ENCODE peak calls at places on chromosomes 12 and 14, in five cellular contexts. G, N, C, L and A are unnamed samples.

GRCh38 chr14:104865631-104866441 is 768 bp downstream of the CEP170B start:
- DNase-seq in G (peak; percentile 65), N (peak; percentile 13), C (peak; percentile 88), L (peak; percentile 70), A (peak; percentile 87)

GRCh38 chr12:119216084-119216483 is 37.4 kb downstream of the HSPB8 start:
- DNase-seq in G (no peak), N (no peak), C (no peak), L (no peak), A (no peak)

GRCh38 chr12:48826209-48826855 is 8.0 kb downstream of the CACNB3 start:
- DNase-seq in G (no peak), N (no peak), C (no peak), L (no peak), A (no peak)

GRCh38 chr14:105368032-105368417 is 30.3 kb upstream of the TEX22 start:
- DNase-seq in G (no peak), N (no peak), C (peak; percentile 71), L (no peak), A (no peak)

GRCh38 chr12:4392223-4392742 is 12.8 kb upstream of the FGF23 start:
- DNase-seq in G (no peak), N (no peak), C (no peak), L (no peak), A (no peak)

GRCh38 chr12:62328296-62328921 is 68.2 kb downstream of the USP15 start:
- DNase-seq in G (no peak), N (no peak), C (no peak), L (no peak), A (no peak)

GRCh38 chr14:68563256-68564131 is 229.4 kb downstream of the ZFP36L1 start:
- DNase-seq in G (no peak), N (no peak), C (no peak), L (peak; percentile 59), A (no peak)

GRCh38 chr14:73762375-73762822 is 48.2 kb upstream of the PNMA1 start:
- DNase-seq in G (no peak), N (no peak), C (no peak), L (no peak), A (no peak)

GRCh38 chr14:66315098-66315497 is 171.1 kb upstream of the CCDC196 start:
- DNase-seq in G (no peak), N (no peak), C (no peak), L (no peak), A (no peak)

GRCh38 chr12:12072064-12072760 is 1.5 kb downstream of the BCL2L14 start:
- DNase-seq in G (no peak), N (no peak), C (peak; percentile 82), L (no peak), A (peak; percentile 73)

GRCh38 chr12:108126990-108127468 is 2.1 kb upstream of the WSCD2 start:
- DNase-seq in G (no peak), N (no peak), C (no peak), L (no peak), A (no peak)

GRCh38 chr14:92719421-92719820 is 29.0 kb downstream of the LGMN start:
- DNase-seq in G (no peak), N (no peak), C (no peak), L (peak; percentile 89), A (no peak)

DNA sequence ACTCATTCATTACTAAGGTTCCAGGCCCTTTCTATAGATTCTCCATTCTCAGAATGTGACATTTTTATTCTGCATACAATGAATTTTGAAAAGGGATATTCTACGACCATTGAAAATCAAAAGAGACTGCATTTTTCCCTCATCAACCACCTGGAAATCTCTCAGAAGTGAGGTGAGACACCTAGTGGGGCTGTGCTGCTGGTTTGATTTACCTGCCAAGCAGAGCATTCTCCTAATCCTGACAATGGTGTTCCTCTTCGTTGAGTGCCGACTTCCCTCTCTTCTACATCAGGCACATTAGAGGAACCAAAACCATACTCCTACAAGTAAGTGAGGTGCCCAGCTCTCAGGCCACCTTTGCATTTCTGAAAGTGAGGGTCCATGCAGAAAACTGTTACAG is 14.9 kb downstream of the CKB start:
- DNase-seq in G (no peak), N (no peak), C (no peak), L (no peak), A (no peak)
- TF ChIP-seq CTCF in G (no peak), N (no peak), C (no peak), L (no peak), A (no peak)

DNA sequence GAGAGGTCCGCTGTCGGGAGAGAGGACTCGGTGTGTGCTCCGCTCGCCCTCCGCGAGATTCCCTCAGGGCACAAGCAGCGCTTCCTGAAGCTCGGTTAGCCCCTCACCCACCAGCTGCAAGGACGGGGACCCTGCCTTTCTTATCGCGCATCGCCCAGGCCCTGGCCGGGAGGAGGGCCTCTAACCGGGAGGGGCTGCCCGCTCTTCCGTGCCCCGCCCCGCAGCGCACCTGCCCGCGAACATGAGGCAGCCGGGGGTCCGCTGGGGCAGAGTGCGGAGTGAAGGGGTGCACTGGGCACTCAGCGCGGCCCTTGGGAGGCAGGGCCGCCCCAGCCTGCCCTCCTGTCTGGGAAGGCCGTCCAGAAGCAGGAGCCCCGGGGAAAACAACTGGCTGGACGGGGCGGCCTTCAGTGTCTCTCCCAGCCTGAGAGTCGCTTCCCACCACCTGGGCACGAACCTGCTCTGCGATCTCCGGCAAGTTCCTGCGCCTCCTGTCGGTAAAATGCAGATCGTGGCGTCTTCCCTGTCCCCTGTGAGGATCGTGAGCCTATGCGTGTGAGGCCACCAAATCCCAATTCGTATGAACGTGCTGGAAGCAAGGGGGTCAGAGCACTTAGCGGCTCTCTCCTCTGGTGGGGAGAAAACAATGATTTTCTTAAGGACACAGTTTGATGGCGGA is 28.0 kb upstream of the ADIPOR2 start:
- DNase-seq in G (no peak), N (no peak), C (peak; percentile 84), L (peak; percentile 28), A (peak; percentile 87)
- TF ChIP-seq CTCF in G (peak; percentile 47), N (peak; percentile 46), C (peak; percentile 16), L (peak; percentile 25), A (peak; percentile 39)

GRCh38 chr14:71133296-71133695 is 226.0 kb downstream of the PCNX1 start:
- DNase-seq in G (no peak), N (no peak), C (no peak), L (no peak), A (no peak)

GRCh38 chr14:71137536-71138235 is 230.4 kb downstream of the PCNX1 start:
- DNase-seq in G (no peak), N (no peak), C (no peak), L (no peak), A (no peak)

GRCh38 chr14:71135911-71136310 is 228.7 kb downstream of the PCNX1 start:
- DNase-seq in G (no peak), N (no peak), C (no peak), L (no peak), A (no peak)

GRCh38 chr14:71136386-71137060 is 229.3 kb downstream of the PCNX1 start:
- DNase-seq in G (no peak), N (no peak), C (no peak), L (no peak), A (no peak)

GRCh38 chr14:71135496-71135895 is 228.2 kb downstream of the PCNX1 start:
- DNase-seq in G (no peak), N (no peak), C (no peak), L (no peak), A (no peak)
- TF ChIP-seq CTCF in G (no peak), N (no peak), C (no peak), L (no peak), A (no peak)

DNA sequence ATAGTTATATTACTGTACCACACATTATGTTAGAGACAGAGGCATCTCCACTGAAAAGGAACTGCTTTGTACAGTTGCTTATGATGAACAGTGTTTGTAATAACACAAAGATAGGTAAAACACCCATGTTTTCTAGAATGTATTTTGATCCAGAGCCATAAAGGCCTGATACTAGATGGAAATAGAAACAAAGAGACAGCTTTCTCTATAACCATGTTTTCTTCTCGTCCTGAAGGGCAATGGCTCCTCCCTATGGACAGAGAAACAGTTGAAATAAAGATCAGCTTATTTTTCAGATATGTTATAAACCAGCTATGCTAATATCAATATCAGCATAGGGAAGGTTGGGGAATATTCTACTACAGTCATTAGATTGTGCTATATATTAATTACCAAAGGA is 109.2 kb downstream of the ATXN7L3B start:
- DNase-seq in G (no peak), N (no peak), C (no peak), L (no peak), A (no peak)
- TF ChIP-seq CTCF in G (peak; percentile 39), N (no peak), C (no peak), L (no peak), A (no peak)

GRCh38 chr12:105317942-105318614 is 12.4 kb upstream of the C12orf75 start:
- DNase-seq in G (no peak), N (no peak), C (no peak), L (no peak), A (no peak)

GRCh38 chr12:105317453-105317852 is 13.0 kb upstream of the C12orf75 start:
- DNase-seq in G (no peak), N (no peak), C (no peak), L (peak; percentile 73), A (no peak)

GRCh38 chr12:105318651-105319483 is 11.6 kb upstream of the C12orf75 start:
- DNase-seq in G (no peak), N (no peak), C (no peak), L (no peak), A (no peak)

GRCh38 chr12:105321125-105321524 is 9.4 kb upstream of the C12orf75 start:
- DNase-seq in G (no peak), N (no peak), C (no peak), L (no peak), A (no peak)

GRCh38 chr12:105319691-105320209 is 10.7 kb upstream of the C12orf75 start:
- DNase-seq in G (no peak), N (no peak), C (no peak), L (no peak), A (no peak)
- TF ChIP-seq CTCF in G (no peak), N (no peak), C (no peak), L (no peak), A (no peak)